ENCODE peak calls at places on chromosomes 1 and 21, in six cellular contexts. Q, S, P, T, M and L are unnamed samples.

GRCh38 chr1:17998889-17999288 is 108.7 kb upstream of the IGSF21 start:
- DNase-seq in P (peak), Q (no peak), S (no peak), M (no peak), T (peak), L (no peak)

GRCh38 chr1:56080123-56080522 is 499.2 kb downstream of the PLPP3 start:
- DNase-seq in T (no peak), M (no peak), P (no peak), Q (no peak), S (no peak), L (no peak)

GRCh38 chr1:209154916-209155315 is 428.6 kb upstream of the CAMK1G start:
- DNase-seq in Q (no peak), S (no peak), M (no peak), P (no peak), T (no peak), L (no peak)

GRCh38 chr1:180299486-180300246 is 69.6 kb downstream of the LHX4 start:
- DNase-seq in P (no peak), Q (no peak), S (no peak), M (no peak), T (no peak), L (no peak)

GRCh38 chr1:54583307-54583686 is 35.3 kb downstream of the ACOT11 start:
- DNase-seq in P (no peak), T (no peak), M (no peak), Q (no peak), S (no peak), L (no peak)

GRCh38 chr1:170661646-170662411 is 2.1 kb upstream of the PRRX1 start:
- DNase-seq in M (no peak), P (peak), S (no peak), T (no peak), Q (no peak), L (no peak)

GRCh38 chr1:44500181-44501021 is 95.3 kb downstream of the RNF220 start:
- DNase-seq in M (no peak), T (no peak), P (peak), Q (no peak), S (peak), L (no peak)

GRCh38 chr1:117059334-117059677 is 820 bp upstream of the TTF2 start:
- DNase-seq in Q (peak), S (no peak), M (no peak), P (peak), T (peak), L (peak)

GRCh38 chr1:230819976-230820375 is 48.3 kb downstream of the C1orf198 start:
- DNase-seq in S (no peak), T (no peak), M (no peak), Q (no peak), P (no peak), L (no peak)

GRCh38 chr1:14142397-14143095 is 442.6 kb downstream of the PRDM2 start:
- DNase-seq in M (no peak), Q (no peak), P (no peak), S (no peak), T (no peak), L (peak)

GRCh38 chr21:46125846-46126301 is 28.0 kb downstream of the COL6A2 start:
- DNase-seq in P (no peak), T (no peak), Q (no peak), S (no peak), M (no peak), L (no peak)

GRCh38 chr1:53123462-53124129 is 18.8 kb downstream of the SLC1A7 start:
- DNase-seq in Q (no peak), M (peak), S (no peak), T (no peak), P (no peak), L (no peak)

GRCh38 chr1:239896980-239897379 is 194.7 kb upstream of the FMN2 start:
- DNase-seq in P (no peak), Q (no peak), T (no peak), S (no peak), M (no peak), L (no peak)

GRCh38 chr1:163035791-163036249 is 33.3 kb upstream of the RGS4 start:
- DNase-seq in P (no peak), T (no peak), S (peak), M (no peak), Q (no peak), L (no peak)

GRCh38 chr1:234691567-234691966 is 81.6 kb upstream of the IRF2BP2 start:
- DNase-seq in T (no peak), P (no peak), Q (no peak), M (no peak), S (peak), L (no peak)

GRCh38 chr1:63981408-63981773 is 207.6 kb downstream of the ROR1 start:
- DNase-seq in P (no peak), T (no peak), S (no peak), Q (no peak), M (no peak), L (no peak)